ENCODE peak calls at places on chromosome 5, in ten cellular contexts. U is AG10803, H is lower lobe of right lung, N is Calu3, P is neural progenitor cell, V is astrocyte, R is IMR-90, Y is activated B cell treated with CpG ODN at 0.5 μM for 24 hours, G is A673, J is left ventricle myocardium inferior. T is an unnamed sample.

GRCh38 chr5:61304611-61305369 is 27.3 kb upstream of the ZSWIM6 start:
- DNase-seq in U (peak), H (peak), N (peak), P (no peak), V (peak), R (peak), Y (no peak), G (no peak), J (peak), T (no peak)

GRCh38 chr5:54643679-54644078 is 126.1 kb downstream of the SNX18 start:
- DNase-seq in U (peak), H (no peak), N (no peak), P (no peak), V (peak), R (peak), Y (no peak), G (peak), J (no peak), T (no peak)

GRCh38 chr5:178642351-178642909 is 15.6 kb upstream of the CLK4 start:
- DNase-seq in U (peak), H (no peak), N (peak), P (no peak), V (peak), R (peak), Y (no peak), G (peak), J (no peak), T (no peak)

GRCh38 chr5:64096771-64097170 is 68.9 kb upstream of the RNF180 start:
- DNase-seq in U (no peak), H (no peak), N (no peak), P (no peak), V (no peak), R (no peak), Y (no peak), G (no peak), J (no peak), T (no peak)

GRCh38 chr5:6595405-6595804 is 37.4 kb downstream of the NSUN2 start:
- DNase-seq in U (no peak), H (no peak), N (no peak), P (no peak), V (no peak), R (no peak), Y (no peak), G (no peak), J (no peak), T (no peak)

GRCh38 chr5:102090770-102091169 is 205.3 kb downstream of the SLCO4C1 start:
- DNase-seq in U (no peak), H (no peak), N (peak), P (peak), V (no peak), R (no peak), Y (no peak), G (peak), J (no peak), T (no peak)

GRCh38 chr5:58286741-58287140 is 173.1 kb downstream of the PLK2 start:
- DNase-seq in U (no peak), H (no peak), N (no peak), P (no peak), V (no peak), R (no peak), Y (no peak), G (no peak), J (no peak), T (no peak)

GRCh38 chr5:149796025-149796424 is 65.9 kb downstream of the PPARGC1B start:
- DNase-seq in U (no peak), H (no peak), N (no peak), P (no peak), V (no peak), R (peak), Y (no peak), G (no peak), J (no peak), T (no peak)

GRCh38 chr5:145084834-145085233 is 750.3 kb downstream of the PRELID2 start:
- DNase-seq in U (no peak), H (no peak), N (no peak), P (no peak), V (no peak), R (no peak), Y (no peak), G (no peak), J (no peak), T (no peak)

GRCh38 chr5:123119334-123119986 is 30.4 kb downstream of the PRDM6 start:
- DNase-seq in U (peak), H (peak), N (peak), P (peak), V (peak), R (peak), Y (no peak), G (no peak), J (no peak), T (no peak)

GRCh38 chr5:145887217-145887616 is 14.4 kb upstream of the GRXCR2 start:
- DNase-seq in U (no peak), H (no peak), N (no peak), P (no peak), V (no peak), R (no peak), Y (no peak), G (peak), J (no peak), T (no peak)

GRCh38 chr5:139676951-139677367 is 28.8 kb downstream of the CXXC5 start:
- DNase-seq in U (no peak), H (no peak), N (no peak), P (peak), V (no peak), R (no peak), Y (no peak), G (no peak), J (no peak), T (no peak)

GRCh38 chr5:73266309-73266708 is 93.3 kb downstream of the TMEM174 start:
- DNase-seq in U (peak), H (no peak), N (no peak), P (no peak), V (no peak), R (no peak), Y (no peak), G (no peak), J (no peak), T (no peak)

GRCh38 chr5:158013939-158014338 is 155.0 kb upstream of the CLINT1 start:
- DNase-seq in U (peak), H (no peak), N (peak), P (peak), V (peak), R (peak), Y (no peak), G (peak), J (no peak), T (no peak)

GRCh38 chr5:125453011-125453410 is 706.6 kb upstream of the ZNF608 start:
- DNase-seq in U (no peak), H (no peak), N (no peak), P (no peak), V (no peak), R (no peak), Y (no peak), G (no peak), J (no peak), T (no peak)

GRCh38 chr5:120823316-120823715 is 359.2 kb downstream of the PRR16 start:
- DNase-seq in U (no peak), H (no peak), N (no peak), P (no peak), V (peak), R (peak), Y (no peak), G (no peak), J (no peak), T (no peak)

GRCh38 chr5:1526681-1527131 is 2.9 kb upstream of the LPCAT1 start:
- DNase-seq in U (no peak), H (peak), N (no peak), P (no peak), V (no peak), R (no peak), Y (peak), G (no peak), J (no peak), T (no peak)

GRCh38 chr5:133453825-133454224 is 158.5 kb downstream of the FSTL4 start:
- DNase-seq in U (no peak), H (no peak), N (no peak), P (no peak), V (no peak), R (no peak), Y (no peak), G (no peak), J (no peak), T (no peak)

GRCh38 chr5:135266301-135266630 is 132.8 kb downstream of the MACROH2A1 start:
- DNase-seq in U (no peak), H (no peak), N (no peak), P (no peak), V (no peak), R (no peak), Y (no peak), G (no peak), J (no peak), T (no peak)

GRCh38 chr5:88665750-88666215 is 217.2 kb downstream of the MEF2C start:
- DNase-seq in U (no peak), H (no peak), N (no peak), P (peak), V (peak), R (no peak), Y (no peak), G (no peak), J (no peak), T (no peak)

GRCh38 chr5:161676109-161676508 is 9.4 kb upstream of the GABRA6 start:
- DNase-seq in U (no peak), H (no peak), N (no peak), P (peak), V (no peak), R (no peak), Y (no peak), G (peak), J (no peak), T (no peak)
- TF ChIP-seq CTCF in U (no peak), H (peak), N (no peak), P (peak), V (no peak), R (no peak), Y (no peak), G (peak), J (peak), T (peak)

GRCh38 chr5:337565-338130 is 16.1 kb downstream of the AHRR start:
- DNase-seq in U (peak), H (no peak), N (peak), P (peak), V (peak), R (peak), Y (no peak), G (no peak), J (no peak), T (no peak)
- TF ChIP-seq CTCF in U (peak), H (peak), N (no peak), P (peak), V (peak), R (peak), Y (no peak), G (peak), J (peak), T (peak)

DNA sequence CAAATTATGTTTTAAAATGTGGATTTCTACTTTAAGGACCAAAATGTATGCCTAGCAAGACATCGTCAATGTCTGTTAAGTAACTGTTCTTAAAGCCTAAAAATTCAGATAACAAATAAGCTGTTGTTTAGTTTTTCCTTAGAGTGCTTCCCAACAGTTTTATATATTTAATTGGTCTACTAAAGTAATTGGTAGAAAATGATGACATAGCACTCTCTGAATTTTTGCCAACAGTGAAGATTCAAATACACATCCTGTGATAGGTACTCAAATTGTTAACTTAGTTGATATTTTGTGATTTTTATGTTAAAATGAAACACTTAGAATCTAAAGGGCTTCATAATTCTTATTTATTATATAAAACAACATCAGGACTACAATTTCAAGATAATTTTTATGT is 107.5 kb downstream of the TMEM232 start:
- DNase-seq in U (no peak), H (no peak), N (no peak), P (no peak), V (no peak), R (no peak), Y (no peak), G (no peak), J (no peak), T (no peak)
- TF ChIP-seq CTCF in U (no peak), H (no peak), N (no peak), P (no peak), V (no peak), R (no peak), Y (no peak), G (no peak), J (no peak), T (no peak)

DNA sequence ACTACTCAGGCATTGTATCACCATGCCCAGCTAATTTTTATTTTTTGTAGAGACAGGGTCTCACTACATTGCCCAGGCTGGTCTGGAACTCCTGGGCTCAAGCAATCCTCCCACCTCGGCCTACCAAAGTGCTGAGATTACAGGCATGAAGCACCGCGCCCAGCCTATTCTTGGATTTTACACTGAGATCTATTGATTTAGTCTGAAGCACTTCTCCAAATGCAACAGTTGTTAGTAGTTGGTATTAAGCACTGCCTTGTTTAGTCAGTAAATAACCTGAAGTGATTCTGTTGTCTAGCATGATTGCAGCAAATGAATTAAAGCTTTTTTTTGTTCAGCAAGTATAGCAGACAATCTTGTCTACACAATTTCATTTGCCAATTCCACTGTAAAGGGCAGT is 8.9 kb upstream of the CCNB1 start:
- DNase-seq in U (no peak), H (no peak), N (no peak), P (no peak), V (no peak), R (no peak), Y (no peak), G (no peak), J (no peak), T (no peak)
- TF ChIP-seq CTCF in U (no peak), H (no peak), N (no peak), P (no peak), V (no peak), R (no peak), Y (no peak), G (no peak), J (no peak), T (no peak)

DNA sequence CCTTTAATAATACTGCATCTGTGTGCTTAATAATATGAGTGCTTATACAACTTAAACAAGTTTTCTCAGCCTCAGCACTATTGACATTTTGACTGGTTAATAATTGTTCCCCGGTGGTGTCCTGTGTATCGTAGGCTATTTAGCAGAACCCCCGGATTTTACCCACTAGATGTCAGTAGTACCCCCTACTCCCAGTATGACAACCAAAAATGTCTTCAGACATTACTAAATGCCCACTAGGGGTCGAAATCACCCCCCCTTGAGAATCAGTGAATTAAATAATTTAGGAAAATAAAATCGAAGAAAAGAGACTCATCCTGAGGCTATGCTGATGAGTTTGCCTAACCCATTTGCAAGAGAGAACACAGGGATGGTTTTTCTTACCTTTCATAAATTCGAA is 166.3 kb downstream of the ATP10B start:
- DNase-seq in U (no peak), H (no peak), N (peak), P (peak), V (no peak), R (no peak), Y (no peak), G (peak), J (no peak), T (no peak)
- TF ChIP-seq CTCF in U (no peak), H (peak), N (peak), P (peak), V (no peak), R (no peak), Y (no peak), G (peak), J (peak), T (peak)

T was measured in type B pancreatic cell.